ENCODE peak calls at places on chromosomes 4 and X, in nine cellular contexts. One of them, this sample, is unnamed.

GRCh38 chr4:37674446-37674845 is 11.7 kb downstream of the RELL1 start:
- DNase-seq in heart left ventricle: no peak
- DNase-seq in transverse colon: no peak
- DNase-seq in astrocyte of the spinal cord: no peak
- DNase-seq in cardiac muscle cell: no peak
- DNase-seq in fibroblast of villous mesenchyme: no peak
- DNase-seq in heart right ventricle: no peak
- DNase-seq in PC-3: no peak
- DNase-seq in lower lobe of right lung: no peak
- DNase-seq in this sample: no peak

GRCh38 chrX:627510-627964 is 3.1 kb upstream of the SHOX start:
- DNase-seq in heart left ventricle: no peak
- DNase-seq in transverse colon: no peak
- DNase-seq in astrocyte of the spinal cord: no peak
- DNase-seq in cardiac muscle cell: no peak
- DNase-seq in fibroblast of villous mesenchyme: no peak
- DNase-seq in heart right ventricle: no peak
- DNase-seq in PC-3: no peak
- DNase-seq in lower lobe of right lung: no peak
- DNase-seq in this sample: no peak

GRCh38 chrX:17546356-17546755 is 171.4 kb downstream of the NHS start:
- DNase-seq in heart left ventricle: no peak
- DNase-seq in transverse colon: no peak
- DNase-seq in astrocyte of the spinal cord: no peak
- DNase-seq in cardiac muscle cell: no peak
- DNase-seq in fibroblast of villous mesenchyme: no peak
- DNase-seq in heart right ventricle: no peak
- DNase-seq in PC-3: no peak
- DNase-seq in lower lobe of right lung: no peak
- DNase-seq in this sample: no peak

GRCh38 chr4:87038837-87039715 is 104.3 kb downstream of the AFF1 start:
- DNase-seq in heart left ventricle: peak
- DNase-seq in transverse colon: peak
- DNase-seq in astrocyte of the spinal cord: peak
- DNase-seq in cardiac muscle cell: peak
- DNase-seq in fibroblast of villous mesenchyme: peak
- DNase-seq in heart right ventricle: peak
- DNase-seq in PC-3: peak
- DNase-seq in lower lobe of right lung: peak
- DNase-seq in this sample: peak

GRCh38 chr4:25578431-25578830 is 77.2 kb upstream of the SLC34A2 start:
- DNase-seq in heart left ventricle: no peak
- DNase-seq in transverse colon: no peak
- DNase-seq in astrocyte of the spinal cord: no peak
- DNase-seq in cardiac muscle cell: no peak
- DNase-seq in fibroblast of villous mesenchyme: no peak
- DNase-seq in heart right ventricle: no peak
- DNase-seq in PC-3: no peak
- DNase-seq in lower lobe of right lung: no peak
- DNase-seq in this sample: peak

GRCh38 chr4:133270021-133270570 is 121.0 kb downstream of the PCDH10 start:
- DNase-seq in heart left ventricle: no peak
- DNase-seq in transverse colon: no peak
- DNase-seq in astrocyte of the spinal cord: no peak
- DNase-seq in cardiac muscle cell: no peak
- DNase-seq in fibroblast of villous mesenchyme: peak
- DNase-seq in heart right ventricle: no peak
- DNase-seq in PC-3: no peak
- DNase-seq in lower lobe of right lung: no peak
- DNase-seq in this sample: peak

GRCh38 chr4:64166365-64166764 is 242.9 kb downstream of the TECRL start:
- DNase-seq in heart left ventricle: no peak
- DNase-seq in transverse colon: no peak
- DNase-seq in astrocyte of the spinal cord: no peak
- DNase-seq in cardiac muscle cell: no peak
- DNase-seq in fibroblast of villous mesenchyme: no peak
- DNase-seq in heart right ventricle: no peak
- DNase-seq in PC-3: no peak
- DNase-seq in lower lobe of right lung: no peak
- DNase-seq in this sample: no peak

GRCh38 chrX:11437642-11438379 is 144.6 kb downstream of the AMELX start:
- DNase-seq in heart left ventricle: peak
- DNase-seq in transverse colon: peak
- DNase-seq in astrocyte of the spinal cord: peak
- DNase-seq in cardiac muscle cell: no peak
- DNase-seq in fibroblast of villous mesenchyme: peak
- DNase-seq in heart right ventricle: peak
- DNase-seq in PC-3: peak
- DNase-seq in lower lobe of right lung: peak
- DNase-seq in this sample: peak

GRCh38 chr4:25107827-25108516 is 52.3 kb downstream of the SEPSECS start:
- DNase-seq in heart left ventricle: peak
- DNase-seq in transverse colon: peak
- DNase-seq in astrocyte of the spinal cord: no peak
- DNase-seq in cardiac muscle cell: no peak
- DNase-seq in fibroblast of villous mesenchyme: no peak
- DNase-seq in heart right ventricle: peak
- DNase-seq in PC-3: peak
- DNase-seq in lower lobe of right lung: no peak
- DNase-seq in this sample: no peak

GRCh38 chrX:133171962-133172708 is 46.0 kb downstream of the TFDP3 start:
- DNase-seq in heart left ventricle: no peak
- DNase-seq in transverse colon: no peak
- DNase-seq in astrocyte of the spinal cord: peak
- DNase-seq in cardiac muscle cell: peak
- DNase-seq in fibroblast of villous mesenchyme: peak
- DNase-seq in heart right ventricle: no peak
- DNase-seq in PC-3: peak
- DNase-seq in lower lobe of right lung: no peak
- DNase-seq in this sample: peak

GRCh38 chrX:107978707-107979307 is 3.4 kb downstream of the TEX13B start:
- DNase-seq in heart left ventricle: no peak
- DNase-seq in transverse colon: no peak
- DNase-seq in astrocyte of the spinal cord: peak
- DNase-seq in cardiac muscle cell: peak
- DNase-seq in fibroblast of villous mesenchyme: peak
- DNase-seq in heart right ventricle: no peak
- DNase-seq in PC-3: peak
- DNase-seq in lower lobe of right lung: no peak
- DNase-seq in this sample: peak

GRCh38 chr4:123811763-123812390 is 415.3 kb downstream of the SPRY1 start:
- DNase-seq in heart left ventricle: no peak
- DNase-seq in transverse colon: no peak
- DNase-seq in astrocyte of the spinal cord: no peak
- DNase-seq in cardiac muscle cell: no peak
- DNase-seq in fibroblast of villous mesenchyme: no peak
- DNase-seq in heart right ventricle: no peak
- DNase-seq in PC-3: no peak
- DNase-seq in lower lobe of right lung: no peak
- DNase-seq in this sample: no peak

GRCh38 chrX:150643271-150643670 is 49.9 kb upstream of the MTMR1 start:
- DNase-seq in heart left ventricle: no peak
- DNase-seq in transverse colon: no peak
- DNase-seq in astrocyte of the spinal cord: peak
- DNase-seq in cardiac muscle cell: no peak
- DNase-seq in fibroblast of villous mesenchyme: no peak
- DNase-seq in heart right ventricle: no peak
- DNase-seq in PC-3: peak
- DNase-seq in lower lobe of right lung: no peak
- DNase-seq in this sample: peak

GRCh38 chrX:69133561-69134542 is 31.4 kb downstream of the PJA1 start:
- DNase-seq in heart left ventricle: no peak
- DNase-seq in transverse colon: no peak
- DNase-seq in astrocyte of the spinal cord: peak
- DNase-seq in cardiac muscle cell: peak
- DNase-seq in fibroblast of villous mesenchyme: peak
- DNase-seq in heart right ventricle: no peak
- DNase-seq in PC-3: peak
- DNase-seq in lower lobe of right lung: no peak
- DNase-seq in this sample: peak
- TF ChIP-seq CTCF in heart left ventricle: peak
- TF ChIP-seq CTCF in transverse colon: peak
- TF ChIP-seq CTCF in astrocyte of the spinal cord: peak
- TF ChIP-seq CTCF in cardiac muscle cell: peak
- TF ChIP-seq CTCF in fibroblast of villous mesenchyme: peak
- TF ChIP-seq CTCF in heart right ventricle: peak
- TF ChIP-seq CTCF in PC-3: peak
- TF ChIP-seq CTCF in lower lobe of right lung: peak
- TF ChIP-seq CTCF in this sample: peak

DNA sequence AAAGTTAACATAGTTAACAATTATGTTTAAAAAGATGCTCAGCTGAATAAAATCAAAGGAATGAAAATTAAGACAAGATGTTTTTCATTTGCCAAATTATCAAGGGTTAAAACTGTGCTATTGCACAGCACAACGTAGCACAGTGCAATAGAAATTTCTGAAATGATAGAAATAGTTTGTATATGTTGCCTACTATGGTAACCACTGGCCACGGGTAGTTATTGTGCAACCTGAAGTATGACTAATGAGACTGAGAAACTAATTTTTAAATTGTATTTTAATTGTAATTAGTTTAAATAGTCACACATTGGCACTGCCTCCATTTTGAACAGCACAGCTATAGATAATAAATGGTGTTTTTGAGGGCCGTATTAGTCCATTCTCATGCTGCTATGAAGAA is 343.1 kb upstream of the FAM241A start:
- DNase-seq in heart left ventricle: no peak
- DNase-seq in transverse colon: no peak
- DNase-seq in astrocyte of the spinal cord: no peak
- DNase-seq in cardiac muscle cell: no peak
- DNase-seq in fibroblast of villous mesenchyme: peak
- DNase-seq in heart right ventricle: no peak
- DNase-seq in PC-3: no peak
- DNase-seq in lower lobe of right lung: no peak
- DNase-seq in this sample: no peak
- H3K4me3 ChIP-seq in heart left ventricle: no peak
- H3K4me3 ChIP-seq in transverse colon: no peak
- H3K4me3 ChIP-seq in astrocyte of the spinal cord: no peak
- H3K4me3 ChIP-seq in cardiac muscle cell: no peak
- H3K4me3 ChIP-seq in fibroblast of villous mesenchyme: no peak
- H3K4me3 ChIP-seq in heart right ventricle: no peak
- H3K4me3 ChIP-seq in PC-3: no peak
- H3K4me3 ChIP-seq in lower lobe of right lung: no peak
- H3K4me3 ChIP-seq in this sample: no peak

GRCh38 chr4:185222598-185222997 is 13.2 kb downstream of the SNX25 start:
- DNase-seq in heart left ventricle: no peak
- DNase-seq in transverse colon: no peak
- DNase-seq in astrocyte of the spinal cord: peak
- DNase-seq in cardiac muscle cell: no peak
- DNase-seq in fibroblast of villous mesenchyme: no peak
- DNase-seq in heart right ventricle: no peak
- DNase-seq in PC-3: no peak
- DNase-seq in lower lobe of right lung: no peak
- DNase-seq in this sample: peak

GRCh38 chr4:185224597-185224996 is 15.2 kb downstream of the SNX25 start:
- DNase-seq in heart left ventricle: no peak
- DNase-seq in transverse colon: no peak
- DNase-seq in astrocyte of the spinal cord: no peak
- DNase-seq in cardiac muscle cell: no peak
- DNase-seq in fibroblast of villous mesenchyme: no peak
- DNase-seq in heart right ventricle: no peak
- DNase-seq in PC-3: no peak
- DNase-seq in lower lobe of right lung: no peak
- DNase-seq in this sample: no peak

GRCh38 chr4:185229021-185229818 is 19.8 kb downstream of the SNX25 start:
- DNase-seq in heart left ventricle: no peak
- DNase-seq in transverse colon: no peak
- DNase-seq in astrocyte of the spinal cord: no peak
- DNase-seq in cardiac muscle cell: no peak
- DNase-seq in fibroblast of villous mesenchyme: no peak
- DNase-seq in heart right ventricle: no peak
- DNase-seq in PC-3: no peak
- DNase-seq in lower lobe of right lung: peak
- DNase-seq in this sample: no peak

GRCh38 chr4:185227713-185228278 is 18.4 kb downstream of the SNX25 start:
- DNase-seq in heart left ventricle: no peak
- DNase-seq in transverse colon: no peak
- DNase-seq in astrocyte of the spinal cord: no peak
- DNase-seq in cardiac muscle cell: no peak
- DNase-seq in fibroblast of villous mesenchyme: no peak
- DNase-seq in heart right ventricle: no peak
- DNase-seq in PC-3: no peak
- DNase-seq in lower lobe of right lung: no peak
- DNase-seq in this sample: no peak

DNA sequence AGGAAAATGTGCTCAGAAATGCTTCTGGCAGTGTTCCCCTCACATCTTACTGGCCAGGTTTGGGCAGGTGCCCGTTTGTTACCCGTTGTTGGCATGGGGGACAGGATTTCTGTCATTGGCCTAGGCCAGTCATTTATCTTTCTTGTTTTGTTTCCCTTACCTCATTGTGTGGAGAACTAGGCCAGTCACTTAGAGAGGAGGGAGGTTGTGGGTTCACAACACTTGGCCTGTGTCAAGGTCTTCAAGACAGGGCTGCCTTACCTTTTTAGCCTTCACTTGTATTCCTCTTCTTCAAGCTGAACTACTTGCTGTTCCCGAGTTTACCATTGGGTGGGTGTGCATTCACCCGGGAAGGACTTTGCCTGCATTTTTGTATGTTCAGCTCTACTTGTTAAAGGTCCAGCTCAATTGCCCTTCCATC is 17.7 kb downstream of the SNX25 start:
- DNase-seq in heart left ventricle: no peak
- DNase-seq in transverse colon: no peak
- DNase-seq in astrocyte of the spinal cord: no peak
- DNase-seq in cardiac muscle cell: no peak
- DNase-seq in fibroblast of villous mesenchyme: no peak
- DNase-seq in heart right ventricle: no peak
- DNase-seq in PC-3: no peak
- DNase-seq in lower lobe of right lung: no peak
- DNase-seq in this sample: no peak
- TF ChIP-seq CTCF in heart left ventricle: no peak
- TF ChIP-seq CTCF in transverse colon: no peak
- TF ChIP-seq CTCF in astrocyte of the spinal cord: peak
- TF ChIP-seq CTCF in cardiac muscle cell: peak
- TF ChIP-seq CTCF in fibroblast of villous mesenchyme: peak
- TF ChIP-seq CTCF in heart right ventricle: peak
- TF ChIP-seq CTCF in PC-3: no peak
- TF ChIP-seq CTCF in lower lobe of right lung: no peak
- TF ChIP-seq CTCF in this sample: peak

DNA sequence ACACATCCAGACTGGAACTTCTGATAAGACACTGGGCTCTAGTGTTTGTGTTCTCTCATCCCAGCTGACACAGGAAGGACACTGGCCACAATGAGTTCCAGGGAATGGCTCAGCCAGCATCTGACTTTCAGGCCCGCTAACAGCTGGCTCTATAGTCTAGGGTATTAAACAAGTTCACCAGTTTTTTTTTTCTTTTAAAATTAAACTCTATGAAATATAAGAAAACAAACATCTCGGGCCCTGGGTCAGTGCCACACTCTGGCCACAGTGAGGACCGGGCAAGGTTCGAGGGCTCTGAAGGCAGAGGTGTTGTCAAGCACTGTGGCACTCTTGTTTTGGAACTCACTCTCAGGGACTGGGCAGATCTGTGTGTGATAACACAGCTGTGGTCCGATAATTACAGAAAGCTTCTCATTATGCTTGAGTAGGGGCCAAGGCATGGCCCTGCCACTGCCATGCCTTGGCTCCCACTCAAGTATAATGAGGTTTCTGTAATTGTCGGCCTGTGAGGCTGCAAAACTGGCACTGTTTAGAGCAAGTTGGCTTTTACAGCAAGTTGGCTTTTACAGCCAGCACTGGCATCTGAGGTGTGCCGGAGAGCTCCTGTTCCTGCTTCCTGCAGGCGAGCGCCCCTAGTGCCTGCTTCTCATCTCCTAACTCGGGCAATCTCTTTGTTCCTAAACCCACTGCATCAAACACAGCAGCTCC is 62.8 kb downstream of the PPP1R2C start:
- DNase-seq in heart left ventricle: peak
- DNase-seq in transverse colon: peak
- DNase-seq in astrocyte of the spinal cord: peak
- DNase-seq in cardiac muscle cell: peak
- DNase-seq in fibroblast of villous mesenchyme: no peak
- DNase-seq in heart right ventricle: peak
- DNase-seq in PC-3: peak
- DNase-seq in lower lobe of right lung: peak
- DNase-seq in this sample: no peak
- H3K4me3 ChIP-seq in heart left ventricle: no peak
- H3K4me3 ChIP-seq in transverse colon: no peak
- H3K4me3 ChIP-seq in astrocyte of the spinal cord: no peak
- H3K4me3 ChIP-seq in cardiac muscle cell: no peak
- H3K4me3 ChIP-seq in fibroblast of villous mesenchyme: no peak
- H3K4me3 ChIP-seq in heart right ventricle: no peak
- H3K4me3 ChIP-seq in PC-3: no peak
- H3K4me3 ChIP-seq in lower lobe of right lung: no peak
- H3K4me3 ChIP-seq in this sample: no peak

This sample was measured in fibroblast of the aortic adventitia.